ENCODE peak calls at places on chromosomes 2 and 18, in five cellular contexts. O is adrenal gland, Z is body of pancreas, R is NB4, F is lower leg skin. P is an unnamed sample.

GRCh38 chr2:133633851-133634250 is 65.6 kb upstream of the NCKAP5 start:
- DNase-seq in O (no peak), Z (no peak), R (no peak), F (no peak), P (no peak)

GRCh38 chr2:209499071-209499470 is 75.2 kb downstream of the MAP2 start:
- DNase-seq in O (no peak), Z (no peak), R (peak), F (no peak), P (no peak)

GRCh38 chr2:191677091-191677645 is 768 bp upstream of the NABP1 start:
- DNase-seq in O (peak), Z (peak), R (peak), F (no peak), P (no peak)

GRCh38 chr2:120470041-120470716 is 124.2 kb downstream of the INHBB start:
- DNase-seq in O (peak), Z (peak), R (peak), F (peak), P (peak)

GRCh38 chr2:48356701-48357322 is 173.1 kb upstream of the STON1 start:
- DNase-seq in O (no peak), Z (no peak), R (peak), F (no peak), P (no peak)

GRCh38 chr2:142980246-142981068 is 103.0 kb downstream of the KYNU start:
- DNase-seq in O (no peak), Z (no peak), R (peak), F (no peak), P (no peak)

GRCh38 chr18:55856679-55857078 is 268.7 kb upstream of the TCF4 start:
- DNase-seq in O (no peak), Z (no peak), R (no peak), F (no peak), P (no peak)

GRCh38 chr2:120604767-120605166 is 130.9 kb upstream of the GLI2 start:
- DNase-seq in O (no peak), Z (no peak), R (no peak), F (no peak), P (no peak)

GRCh38 chr2:109173311-109174171 is 44.5 kb downstream of the SH3RF3 start:
- DNase-seq in O (peak), Z (peak), R (no peak), F (peak), P (peak)

GRCh38 chr2:143110759-143111428 is 18.3 kb upstream of the ARHGAP15 start:
- DNase-seq in O (peak), Z (peak), R (peak), F (no peak), P (peak)

GRCh38 chr2:98454500-98455235 is 10.0 kb downstream of the INPP4A start:
- DNase-seq in O (no peak), Z (no peak), R (peak), F (peak), P (no peak)

GRCh38 chr2:240822280-240822847 is 2.3 kb upstream of the KIF1A start:
- DNase-seq in O (no peak), Z (no peak), R (no peak), F (no peak), P (no peak)

GRCh38 chr18:36490907-36491306 is 193.4 kb downstream of the FHOD3 start:
- DNase-seq in O (no peak), Z (no peak), R (no peak), F (no peak), P (no peak)

GRCh38 chr2:51265539-51265938 is 233.6 kb upstream of the NRXN1 start:
- DNase-seq in O (no peak), Z (no peak), R (no peak), F (no peak), P (no peak)

GRCh38 chr18:24293254-24293653 is 104.4 kb downstream of the OSBPL1A start:
- DNase-seq in O (no peak), Z (no peak), R (no peak), F (no peak), P (no peak)

GRCh38 chr2:62216616-62217015 is 20.7 kb downstream of the B3GNT2 start:
- DNase-seq in O (no peak), Z (peak), R (peak), F (peak), P (no peak)

GRCh38 chr2:180291552-180292421 is 284.7 kb upstream of the CWC22 start:
- DNase-seq in O (no peak), Z (no peak), R (no peak), F (no peak), P (no peak)

GRCh38 chr18:23578891-23579653 is 7.2 kb downstream of the NPC1 start:
- DNase-seq in O (no peak), Z (no peak), R (no peak), F (no peak), P (no peak)

GRCh38 chr2:69087912-69088240 is 74.9 kb downstream of the ANTXR1 start:
- DNase-seq in O (no peak), Z (no peak), R (no peak), F (no peak), P (no peak)

GRCh38 chr18:73577365-73577764 is 570.3 kb downstream of the FBXO15 start:
- DNase-seq in O (no peak), Z (no peak), R (no peak), F (no peak), P (no peak)

GRCh38 chr2:134836986-134837385 is 1.4 kb upstream of the ACMSD start:
- DNase-seq in O (no peak), Z (no peak), R (no peak), F (no peak), P (no peak)

GRCh38 chr2:9377461-9378097 is 45.7 kb downstream of the ITGB1BP1 start:
- DNase-seq in O (no peak), Z (no peak), R (no peak), F (no peak), P (no peak)

GRCh38 chr2:55861733-55862132 is 61.8 kb downstream of the EFEMP1 start:
- DNase-seq in O (no peak), Z (no peak), R (no peak), F (no peak), P (no peak)

GRCh38 chr18:53739700-53740099 is 484.8 kb downstream of the MBD2 start:
- DNase-seq in O (no peak), Z (no peak), R (no peak), F (no peak), P (no peak)

GRCh38 chr18:44957440-44957839 is 276.8 kb downstream of the SETBP1 start:
- DNase-seq in O (no peak), Z (no peak), R (no peak), F (no peak), P (no peak)

GRCh38 chr2:216701544-216701943 is 6.2 kb upstream of the IGFBP5 start:
- DNase-seq in O (no peak), Z (no peak), R (no peak), F (no peak), P (no peak)

GRCh38 chr2:8592736-8593135 is 89.1 kb upstream of the ID2 start:
- DNase-seq in O (no peak), Z (no peak), R (no peak), F (no peak), P (peak)

GRCh38 chr2:2542966-2543555 is 212.0 kb upstream of the MYT1L start:
- DNase-seq in O (no peak), Z (no peak), R (no peak), F (peak), P (no peak)

GRCh38 chr2:208315081-208315788 is 49.2 kb downstream of the PIKFYVE start:
- DNase-seq in O (peak), Z (no peak), R (peak), F (peak), P (peak)

DNA sequence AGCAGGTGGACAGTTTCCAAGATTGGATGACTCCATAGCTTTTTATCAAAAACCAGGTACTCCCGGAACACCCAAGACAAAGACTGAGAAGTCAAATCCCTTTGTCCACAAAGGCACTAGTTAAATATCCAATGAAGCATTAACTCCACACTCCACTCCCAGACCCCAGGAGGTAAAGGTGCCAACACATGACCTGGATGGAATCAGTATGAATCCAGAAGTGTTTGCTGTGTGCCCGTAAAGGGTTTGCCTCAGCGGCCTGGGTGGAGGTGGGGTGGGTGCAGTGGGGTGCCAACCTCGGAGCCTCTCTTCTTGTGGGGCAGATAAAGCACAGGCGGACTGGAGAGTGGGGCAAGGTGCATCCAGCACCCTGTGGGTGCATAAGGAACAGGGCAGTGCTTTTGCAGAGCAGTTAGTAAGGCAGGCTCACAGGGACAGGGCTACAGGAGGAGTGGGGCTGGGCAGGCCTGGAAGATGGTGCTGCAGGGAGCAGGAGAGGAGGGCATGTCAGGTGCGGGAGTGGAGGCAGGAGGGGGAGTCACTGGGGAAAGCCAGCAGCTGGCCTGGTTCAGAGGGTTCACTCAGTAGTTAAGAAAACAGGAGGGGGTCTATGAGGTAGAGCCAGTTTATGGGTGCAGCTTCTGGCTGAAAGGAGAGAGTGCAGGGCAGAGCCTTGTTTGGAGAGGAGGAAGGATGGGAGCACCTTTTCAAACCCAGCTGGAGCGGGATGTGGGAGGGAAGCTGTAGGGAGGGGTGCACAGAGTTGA is 208.4 kb upstream of the SMAD2 start:
- DNase-seq in O (no peak), Z (peak), R (no peak), F (no peak), P (no peak)
- TF ChIP-seq POLR2A in O (no peak), Z (no peak), R (no peak), F (no peak), P (no peak)

GRCh38 chr2:122338000-122338399 is 582.5 kb downstream of the TSN start:
- DNase-seq in O (no peak), Z (no peak), R (no peak), F (no peak), P (no peak)
- TF ChIP-seq CTCF in O (no peak), Z (no peak), R (no peak), F (no peak), P (no peak)

DNA sequence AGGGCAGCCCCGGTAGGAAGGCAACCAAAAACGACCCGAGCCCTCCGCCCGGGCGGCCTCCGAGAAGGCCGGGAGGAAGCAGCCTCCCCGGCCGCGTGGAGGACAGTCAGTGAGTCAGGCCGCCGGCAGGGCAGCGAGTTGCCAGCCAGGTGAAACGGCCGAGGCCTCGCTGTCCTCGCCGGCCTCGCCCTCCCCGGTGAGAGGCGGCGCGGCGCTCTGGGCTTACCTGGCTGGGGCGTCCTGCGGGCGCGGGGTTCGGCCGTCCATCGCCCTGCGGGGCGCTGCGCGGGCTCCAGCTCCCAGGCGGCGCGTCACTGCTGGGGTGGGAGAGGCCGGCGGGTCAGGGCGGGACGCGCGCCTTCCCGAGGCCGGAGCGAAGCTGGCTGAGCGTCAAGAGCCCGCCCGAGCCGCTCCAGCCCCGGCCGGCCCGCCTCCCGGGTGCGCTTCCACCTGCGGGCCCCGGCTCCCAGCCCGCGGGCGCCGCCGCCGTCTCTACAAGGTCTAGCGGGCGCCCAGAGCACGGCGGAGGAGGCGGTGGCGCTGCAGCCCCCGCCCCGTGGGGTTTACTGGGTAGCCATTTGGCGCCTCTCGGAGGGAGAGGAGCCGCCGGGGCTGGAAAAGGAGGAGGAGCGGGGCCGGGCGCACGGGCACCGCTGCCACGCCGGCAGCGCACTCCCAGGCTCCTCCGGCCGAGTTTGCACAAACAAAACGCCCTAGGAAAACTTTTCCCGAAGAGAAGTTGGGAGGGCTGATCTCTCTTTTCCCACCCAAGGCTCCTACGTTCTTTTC is 499 bp downstream of the COBLL1 start:
- DNase-seq in O (peak), Z (peak), R (peak), F (peak), P (peak)
- TF ChIP-seq POLR2A in O (no peak), Z (peak), R (no peak), F (no peak), P (no peak)

DNA sequence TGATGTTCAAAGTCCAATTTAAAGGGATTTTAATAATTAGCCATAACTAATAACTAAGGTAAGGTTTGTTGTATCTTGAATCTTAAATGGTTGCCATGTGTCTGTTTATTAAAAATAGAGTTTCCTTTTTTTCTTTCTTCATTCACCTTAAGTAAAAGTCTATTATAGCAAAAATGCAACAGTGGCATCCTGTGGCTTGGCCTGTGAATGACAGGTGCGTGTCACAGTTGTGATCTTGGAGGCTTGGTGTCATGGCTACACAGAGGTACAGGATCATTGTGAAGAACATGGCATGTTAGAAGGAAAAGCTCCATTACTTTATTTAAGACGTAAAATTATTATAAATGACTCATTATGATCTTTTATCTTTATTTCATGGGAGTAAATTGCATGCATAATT is 246.1 kb downstream of the BCL2 start:
- DNase-seq in O (no peak), Z (no peak), R (peak), F (no peak), P (no peak)
- TF ChIP-seq CTCF in O (no peak), Z (no peak), R (peak), F (no peak), P (no peak)

GRCh38 chr18:43420950-43421349 is 143.7 kb upstream of the SYT4 start:
- DNase-seq in O (no peak), Z (no peak), R (no peak), F (no peak), P (no peak)
- TF ChIP-seq POLR2A in O (no peak), Z (no peak), R (no peak), F (no peak), P (no peak)

P was measured in suprapubic skin.